ENCODE peak calls at places on chromosome 2, in five cellular contexts. R is head of caudate nucleus; W is left ventricle myocardium inferior; D is naive thymus-derived CD8-positive, alpha-beta T cell; E is GM06990. P is an unnamed sample.

GRCh38 chr2:16374671-16375070 is 291.0 kb downstream of the CYRIA start:
- DNase-seq in R (no peak), W (no peak), D (no peak), E (no peak), P (no peak)

GRCh38 chr2:127656569-127657231 is 10.7 kb downstream of the GPR17 start:
- DNase-seq in R (no peak), W (peak), D (peak), E (no peak), P (no peak)

GRCh38 chr2:150339282-150339681 is 148.2 kb downstream of the RND3 start:
- DNase-seq in R (no peak), W (no peak), D (no peak), E (no peak), P (no peak)

GRCh38 chr2:234917245-234917975 is 34.4 kb upstream of the SH3BP4 start:
- DNase-seq in R (no peak), W (no peak), D (no peak), E (no peak), P (no peak)

GRCh38 chr2:195319112-195319460 is 337.9 kb upstream of the SLC39A10 start:
- DNase-seq in R (no peak), W (no peak), D (no peak), E (no peak), P (no peak)

GRCh38 chr2:1750935-1751767 is 6.8 kb upstream of the PXDN start:
- DNase-seq in R (peak), W (peak), D (no peak), E (no peak), P (no peak)

GRCh38 chr2:232129483-232129882 is 168.0 kb downstream of the DIS3L2 start:
- DNase-seq in R (no peak), W (no peak), D (no peak), E (no peak), P (no peak)

GRCh38 chr2:50720695-50721314 is 311.1 kb downstream of the NRXN1 start:
- DNase-seq in R (no peak), W (no peak), D (no peak), E (no peak), P (no peak)

GRCh38 chr2:25895046-25895445 is 16.8 kb upstream of the ASXL2 start:
- DNase-seq in R (no peak), W (no peak), D (no peak), E (no peak), P (no peak)

GRCh38 chr2:45984366-45984765 is 312.8 kb upstream of the EPAS1 start:
- DNase-seq in R (no peak), W (no peak), D (no peak), E (no peak), P (no peak)

GRCh38 chr2:1625281-1626001 is 118.9 kb downstream of the PXDN start:
- DNase-seq in R (no peak), W (no peak), D (no peak), E (no peak), P (no peak)

GRCh38 chr2:188475945-188476344 is 184.3 kb downstream of the GULP1 start:
- DNase-seq in R (no peak), W (no peak), D (no peak), E (no peak), P (no peak)

GRCh38 chr2:202418511-202418910 is 42.4 kb downstream of the BMPR2 start:
- DNase-seq in R (no peak), W (no peak), D (no peak), E (no peak), P (no peak)

GRCh38 chr2:132916219-132916618 is 246.2 kb upstream of the LYPD1 start:
- DNase-seq in R (no peak), W (no peak), D (no peak), E (no peak), P (no peak)

GRCh38 chr2:27593240-27593639 is 10.4 kb downstream of the ZNF512 start:
- DNase-seq in R (no peak), W (no peak), D (no peak), E (no peak), P (no peak)

GRCh38 chr2:189412330-189412953 is 28.8 kb upstream of the WDR75 start:
- DNase-seq in R (peak), W (no peak), D (peak), E (peak), P (peak)

GRCh38 chr2:166031054-166031453 is 77.5 kb upstream of the TTC21B start:
- DNase-seq in R (no peak), W (no peak), D (no peak), E (no peak), P (no peak)

GRCh38 chr2:77087987-77088414 is 434.2 kb downstream of the LRRTM4 start:
- DNase-seq in R (no peak), W (no peak), D (no peak), E (no peak), P (no peak)

GRCh38 chr2:43024515-43024962 is 201.9 kb downstream of the ZFP36L2 start:
- DNase-seq in R (peak), W (peak), D (no peak), E (no peak), P (no peak)

P was measured in central memory CD4-positive, alpha-beta T cell.